ENCODE peak calls at places on chromosome 11, in eight cellular contexts. One of them, this sample, is unnamed.
A peak's percentile ranks its signal among the peaks of the same experiment; 100 is the strongest.

GRCh38 chr11:111426615-111427014 is 47.5 kb upstream of the POU2AF1 start:
- DNase-seq in germinal center: no peak
- DNase-seq in CD4-positive, alpha-beta T cell: no peak
- DNase-seq in astrocyte of the cerebellum: no peak
- DNase-seq in AG04449: no peak
- DNase-seq in stimulated activated CD4-positive, alpha-beta T cell treated with anti-CD3 and anti-CD28 coated beads, Interleukin-15, amount 100 ng/mL, for 1 hour: no peak
- DNase-seq in head of caudate nucleus: no peak
- DNase-seq in MCF 10A: peak; percentile 81
- DNase-seq in this sample: peak; percentile 86

GRCh38 chr11:106281455-106282173 is 204.2 kb downstream of the AASDHPPT start:
- DNase-seq in germinal center: no peak
- DNase-seq in CD4-positive, alpha-beta T cell: no peak
- DNase-seq in astrocyte of the cerebellum: no peak
- DNase-seq in AG04449: peak; percentile 50
- DNase-seq in stimulated activated CD4-positive, alpha-beta T cell treated with anti-CD3 and anti-CD28 coated beads, Interleukin-15, amount 100 ng/mL, for 1 hour: no peak
- DNase-seq in head of caudate nucleus: no peak
- DNase-seq in MCF 10A: peak; percentile 84
- DNase-seq in this sample: peak; percentile 86

GRCh38 chr11:74171630-74172465 is 759 bp downstream of the PPME1 start:
- DNase-seq in germinal center: no peak
- DNase-seq in CD4-positive, alpha-beta T cell: no peak
- DNase-seq in astrocyte of the cerebellum: no peak
- DNase-seq in AG04449: no peak
- DNase-seq in stimulated activated CD4-positive, alpha-beta T cell treated with anti-CD3 and anti-CD28 coated beads, Interleukin-15, amount 100 ng/mL, for 1 hour: no peak
- DNase-seq in head of caudate nucleus: no peak
- DNase-seq in MCF 10A: peak; percentile 13
- DNase-seq in this sample: peak; percentile 31

GRCh38 chr11:128497057-128497957 is 90.1 kb downstream of the ETS1 start:
- DNase-seq in germinal center: no peak
- DNase-seq in CD4-positive, alpha-beta T cell: no peak
- DNase-seq in astrocyte of the cerebellum: peak; percentile 99
- DNase-seq in AG04449: peak; percentile 90
- DNase-seq in stimulated activated CD4-positive, alpha-beta T cell treated with anti-CD3 and anti-CD28 coated beads, Interleukin-15, amount 100 ng/mL, for 1 hour: no peak
- DNase-seq in head of caudate nucleus: peak; percentile 33
- DNase-seq in MCF 10A: peak; percentile 94
- DNase-seq in this sample: peak; percentile 90

GRCh38 chr11:2074266-2074825 is 64.8 kb downstream of the IGF2 start:
- DNase-seq in germinal center: no peak
- DNase-seq in CD4-positive, alpha-beta T cell: no peak
- DNase-seq in astrocyte of the cerebellum: no peak
- DNase-seq in AG04449: no peak
- DNase-seq in stimulated activated CD4-positive, alpha-beta T cell treated with anti-CD3 and anti-CD28 coated beads, Interleukin-15, amount 100 ng/mL, for 1 hour: no peak
- DNase-seq in head of caudate nucleus: no peak
- DNase-seq in MCF 10A: no peak
- DNase-seq in this sample: no peak

GRCh38 chr11:62492586-62492985 is 54.0 kb downstream of the AHNAK start:
- DNase-seq in germinal center: no peak
- DNase-seq in CD4-positive, alpha-beta T cell: no peak
- DNase-seq in astrocyte of the cerebellum: no peak
- DNase-seq in AG04449: no peak
- DNase-seq in stimulated activated CD4-positive, alpha-beta T cell treated with anti-CD3 and anti-CD28 coated beads, Interleukin-15, amount 100 ng/mL, for 1 hour: no peak
- DNase-seq in head of caudate nucleus: no peak
- DNase-seq in MCF 10A: no peak
- DNase-seq in this sample: no peak

GRCh38 chr11:2929511-2929879 is 275 bp upstream of the PHLDA2 start:
- DNase-seq in germinal center: no peak
- DNase-seq in CD4-positive, alpha-beta T cell: peak; percentile 37
- DNase-seq in astrocyte of the cerebellum: no peak
- DNase-seq in AG04449: no peak
- DNase-seq in stimulated activated CD4-positive, alpha-beta T cell treated with anti-CD3 and anti-CD28 coated beads, Interleukin-15, amount 100 ng/mL, for 1 hour: no peak
- DNase-seq in head of caudate nucleus: no peak
- DNase-seq in MCF 10A: peak; percentile 78
- DNase-seq in this sample: peak; percentile 87

GRCh38 chr11:117230286-117230961 is 1.4 kb downstream of the PCSK7 start:
- DNase-seq in germinal center: peak; percentile 61
- DNase-seq in CD4-positive, alpha-beta T cell: peak; percentile 4
- DNase-seq in astrocyte of the cerebellum: no peak
- DNase-seq in AG04449: no peak
- DNase-seq in stimulated activated CD4-positive, alpha-beta T cell treated with anti-CD3 and anti-CD28 coated beads, Interleukin-15, amount 100 ng/mL, for 1 hour: no peak
- DNase-seq in head of caudate nucleus: no peak
- DNase-seq in MCF 10A: no peak
- DNase-seq in this sample: peak; percentile 29

GRCh38 chr11:133619397-133619796 is 87.1 kb upstream of the OPCML start:
- DNase-seq in germinal center: no peak
- DNase-seq in CD4-positive, alpha-beta T cell: no peak
- DNase-seq in astrocyte of the cerebellum: no peak
- DNase-seq in AG04449: no peak
- DNase-seq in stimulated activated CD4-positive, alpha-beta T cell treated with anti-CD3 and anti-CD28 coated beads, Interleukin-15, amount 100 ng/mL, for 1 hour: no peak
- DNase-seq in head of caudate nucleus: no peak
- DNase-seq in MCF 10A: no peak
- DNase-seq in this sample: no peak

GRCh38 chr11:10413268-10413667 is 41.8 kb upstream of the AMPD3 start:
- DNase-seq in germinal center: no peak
- DNase-seq in CD4-positive, alpha-beta T cell: peak; percentile 29
- DNase-seq in astrocyte of the cerebellum: no peak
- DNase-seq in AG04449: no peak
- DNase-seq in stimulated activated CD4-positive, alpha-beta T cell treated with anti-CD3 and anti-CD28 coated beads, Interleukin-15, amount 100 ng/mL, for 1 hour: no peak
- DNase-seq in head of caudate nucleus: peak; percentile 64
- DNase-seq in MCF 10A: peak; percentile 44
- DNase-seq in this sample: peak; percentile 27

GRCh38 chr11:15106201-15106965 is 8.3 kb upstream of the INSC start:
- DNase-seq in germinal center: no peak
- DNase-seq in CD4-positive, alpha-beta T cell: no peak
- DNase-seq in astrocyte of the cerebellum: peak; percentile 42
- DNase-seq in AG04449: no peak
- DNase-seq in stimulated activated CD4-positive, alpha-beta T cell treated with anti-CD3 and anti-CD28 coated beads, Interleukin-15, amount 100 ng/mL, for 1 hour: no peak
- DNase-seq in head of caudate nucleus: no peak
- DNase-seq in MCF 10A: peak; percentile 77
- DNase-seq in this sample: peak; percentile 74

GRCh38 chr11:78961186-78961782 is 386.6 kb upstream of the NARS2 start:
- DNase-seq in germinal center: no peak
- DNase-seq in CD4-positive, alpha-beta T cell: no peak
- DNase-seq in astrocyte of the cerebellum: peak; percentile 9
- DNase-seq in AG04449: no peak
- DNase-seq in stimulated activated CD4-positive, alpha-beta T cell treated with anti-CD3 and anti-CD28 coated beads, Interleukin-15, amount 100 ng/mL, for 1 hour: no peak
- DNase-seq in head of caudate nucleus: no peak
- DNase-seq in MCF 10A: peak; percentile 81
- DNase-seq in this sample: peak; percentile 60

GRCh38 chr11:105106140-105106539 is 33.4 kb downstream of the CARD18 start:
- DNase-seq in germinal center: no peak
- DNase-seq in CD4-positive, alpha-beta T cell: no peak
- DNase-seq in astrocyte of the cerebellum: no peak
- DNase-seq in AG04449: no peak
- DNase-seq in stimulated activated CD4-positive, alpha-beta T cell treated with anti-CD3 and anti-CD28 coated beads, Interleukin-15, amount 100 ng/mL, for 1 hour: no peak
- DNase-seq in head of caudate nucleus: no peak
- DNase-seq in MCF 10A: no peak
- DNase-seq in this sample: no peak

GRCh38 chr11:122186439-122187080 is 70.5 kb upstream of the BLID start:
- DNase-seq in germinal center: no peak
- DNase-seq in CD4-positive, alpha-beta T cell: no peak
- DNase-seq in astrocyte of the cerebellum: peak; percentile 89
- DNase-seq in AG04449: peak; percentile 95
- DNase-seq in stimulated activated CD4-positive, alpha-beta T cell treated with anti-CD3 and anti-CD28 coated beads, Interleukin-15, amount 100 ng/mL, for 1 hour: no peak
- DNase-seq in head of caudate nucleus: no peak
- DNase-seq in MCF 10A: peak; percentile 99
- DNase-seq in this sample: peak; percentile 97

GRCh38 chr11:95142431-95142830 is 52.8 kb downstream of the ENDOD1 start:
- DNase-seq in germinal center: no peak
- DNase-seq in CD4-positive, alpha-beta T cell: no peak
- DNase-seq in astrocyte of the cerebellum: no peak
- DNase-seq in AG04449: no peak
- DNase-seq in stimulated activated CD4-positive, alpha-beta T cell treated with anti-CD3 and anti-CD28 coated beads, Interleukin-15, amount 100 ng/mL, for 1 hour: no peak
- DNase-seq in head of caudate nucleus: no peak
- DNase-seq in MCF 10A: no peak
- DNase-seq in this sample: no peak

GRCh38 chr11:10604340-10604748 is 35.9 kb upstream of the LYVE1 start:
- DNase-seq in germinal center: no peak
- DNase-seq in CD4-positive, alpha-beta T cell: no peak
- DNase-seq in astrocyte of the cerebellum: no peak
- DNase-seq in AG04449: no peak
- DNase-seq in stimulated activated CD4-positive, alpha-beta T cell treated with anti-CD3 and anti-CD28 coated beads, Interleukin-15, amount 100 ng/mL, for 1 hour: no peak
- DNase-seq in head of caudate nucleus: no peak
- DNase-seq in MCF 10A: peak; percentile 57
- DNase-seq in this sample: peak; percentile 72

GRCh38 chr11:1033016-1033798 is 3.3 kb downstream of the MUC6 start:
- DNase-seq in germinal center: no peak
- DNase-seq in CD4-positive, alpha-beta T cell: no peak
- DNase-seq in astrocyte of the cerebellum: no peak
- DNase-seq in AG04449: no peak
- DNase-seq in stimulated activated CD4-positive, alpha-beta T cell treated with anti-CD3 and anti-CD28 coated beads, Interleukin-15, amount 100 ng/mL, for 1 hour: no peak
- DNase-seq in head of caudate nucleus: no peak
- DNase-seq in MCF 10A: no peak
- DNase-seq in this sample: no peak

GRCh38 chr11:116993599-116993998 is 104.6 kb downstream of the SIK3 start:
- DNase-seq in germinal center: no peak
- DNase-seq in CD4-positive, alpha-beta T cell: peak; percentile 18
- DNase-seq in astrocyte of the cerebellum: peak; percentile 27
- DNase-seq in AG04449: no peak
- DNase-seq in stimulated activated CD4-positive, alpha-beta T cell treated with anti-CD3 and anti-CD28 coated beads, Interleukin-15, amount 100 ng/mL, for 1 hour: no peak
- DNase-seq in head of caudate nucleus: peak; percentile 44
- DNase-seq in MCF 10A: no peak
- DNase-seq in this sample: no peak

GRCh38 chr11:72930011-72930410 is 115.8 kb downstream of the ATG16L2 start:
- DNase-seq in germinal center: no peak
- DNase-seq in CD4-positive, alpha-beta T cell: no peak
- DNase-seq in astrocyte of the cerebellum: no peak
- DNase-seq in AG04449: no peak
- DNase-seq in stimulated activated CD4-positive, alpha-beta T cell treated with anti-CD3 and anti-CD28 coated beads, Interleukin-15, amount 100 ng/mL, for 1 hour: no peak
- DNase-seq in head of caudate nucleus: no peak
- DNase-seq in MCF 10A: peak; percentile 33
- DNase-seq in this sample: no peak

GRCh38 chr11:1298695-1299492 is 10.5 kb downstream of the TOLLIP start:
- DNase-seq in germinal center: no peak
- DNase-seq in CD4-positive, alpha-beta T cell: no peak
- DNase-seq in astrocyte of the cerebellum: no peak
- DNase-seq in AG04449: no peak
- DNase-seq in stimulated activated CD4-positive, alpha-beta T cell treated with anti-CD3 and anti-CD28 coated beads, Interleukin-15, amount 100 ng/mL, for 1 hour: no peak
- DNase-seq in head of caudate nucleus: peak; percentile 88
- DNase-seq in MCF 10A: peak; percentile 89
- DNase-seq in this sample: peak; percentile 80

GRCh38 chr11:117519590-117519989 is 191.9 kb downstream of the CEP164 start:
- DNase-seq in germinal center: no peak
- DNase-seq in CD4-positive, alpha-beta T cell: no peak
- DNase-seq in astrocyte of the cerebellum: no peak
- DNase-seq in AG04449: no peak
- DNase-seq in stimulated activated CD4-positive, alpha-beta T cell treated with anti-CD3 and anti-CD28 coated beads, Interleukin-15, amount 100 ng/mL, for 1 hour: no peak
- DNase-seq in head of caudate nucleus: no peak
- DNase-seq in MCF 10A: no peak
- DNase-seq in this sample: no peak

GRCh38 chr11:104361975-104362374 is 198.0 kb upstream of the PDGFD start:
- DNase-seq in germinal center: no peak
- DNase-seq in CD4-positive, alpha-beta T cell: no peak
- DNase-seq in astrocyte of the cerebellum: no peak
- DNase-seq in AG04449: no peak
- DNase-seq in stimulated activated CD4-positive, alpha-beta T cell treated with anti-CD3 and anti-CD28 coated beads, Interleukin-15, amount 100 ng/mL, for 1 hour: no peak
- DNase-seq in head of caudate nucleus: no peak
- DNase-seq in MCF 10A: no peak
- DNase-seq in this sample: no peak

GRCh38 chr11:59173080-59173963 is 1.4 kb downstream of the DTX4 start:
- DNase-seq in germinal center: no peak
- DNase-seq in CD4-positive, alpha-beta T cell: no peak
- DNase-seq in astrocyte of the cerebellum: no peak
- DNase-seq in AG04449: no peak
- DNase-seq in stimulated activated CD4-positive, alpha-beta T cell treated with anti-CD3 and anti-CD28 coated beads, Interleukin-15, amount 100 ng/mL, for 1 hour: no peak
- DNase-seq in head of caudate nucleus: peak; percentile 56
- DNase-seq in MCF 10A: peak; percentile 67
- DNase-seq in this sample: peak; percentile 48

GRCh38 chr11:115363921-115364320 is 140.3 kb downstream of the CADM1 start:
- DNase-seq in germinal center: no peak
- DNase-seq in CD4-positive, alpha-beta T cell: no peak
- DNase-seq in astrocyte of the cerebellum: no peak
- DNase-seq in AG04449: no peak
- DNase-seq in stimulated activated CD4-positive, alpha-beta T cell treated with anti-CD3 and anti-CD28 coated beads, Interleukin-15, amount 100 ng/mL, for 1 hour: no peak
- DNase-seq in head of caudate nucleus: no peak
- DNase-seq in MCF 10A: no peak
- DNase-seq in this sample: no peak

GRCh38 chr11:115893701-115894100 is 389.5 kb upstream of the CADM1 start:
- DNase-seq in germinal center: no peak
- DNase-seq in CD4-positive, alpha-beta T cell: no peak
- DNase-seq in astrocyte of the cerebellum: no peak
- DNase-seq in AG04449: no peak
- DNase-seq in stimulated activated CD4-positive, alpha-beta T cell treated with anti-CD3 and anti-CD28 coated beads, Interleukin-15, amount 100 ng/mL, for 1 hour: no peak
- DNase-seq in head of caudate nucleus: no peak
- DNase-seq in MCF 10A: no peak
- DNase-seq in this sample: no peak

GRCh38 chr11:126137146-126137545 is 74.3 kb downstream of the RPUSD4 start:
- DNase-seq in germinal center: no peak
- DNase-seq in CD4-positive, alpha-beta T cell: no peak
- DNase-seq in astrocyte of the cerebellum: no peak
- DNase-seq in AG04449: no peak
- DNase-seq in stimulated activated CD4-positive, alpha-beta T cell treated with anti-CD3 and anti-CD28 coated beads, Interleukin-15, amount 100 ng/mL, for 1 hour: no peak
- DNase-seq in head of caudate nucleus: no peak
- DNase-seq in MCF 10A: no peak
- DNase-seq in this sample: no peak

GRCh38 chr11:69950120-69950519 is 128.0 kb upstream of the ANO1 start:
- DNase-seq in germinal center: peak; percentile 15
- DNase-seq in CD4-positive, alpha-beta T cell: no peak
- DNase-seq in astrocyte of the cerebellum: no peak
- DNase-seq in AG04449: no peak
- DNase-seq in stimulated activated CD4-positive, alpha-beta T cell treated with anti-CD3 and anti-CD28 coated beads, Interleukin-15, amount 100 ng/mL, for 1 hour: no peak
- DNase-seq in head of caudate nucleus: no peak
- DNase-seq in MCF 10A: peak; percentile 49
- DNase-seq in this sample: peak; percentile 47

This sample was measured in mammary epithelial cell.